ENCODE peak calls at places on chromosomes 4 and X, in six cellular contexts. K is transverse colon, H is A673, V is neural crest cell, D is lung, A is GM10248. R is an unnamed sample.

GRCh38 chr4:102477657-102478056 is 23.5 kb upstream of the NFKB1 start:
- DNase-seq in K (no peak), H (no peak), V (no peak), D (no peak), A (no peak), R (no peak)

GRCh38 chrX:50403903-50404302 is 66.7 kb downstream of the DGKK start:
- DNase-seq in K (no peak), H (no peak), V (no peak), D (no peak), A (no peak), R (no peak)

GRCh38 chrX:71992711-71993110 is 82.1 kb downstream of the NHSL2 start:
- DNase-seq in K (no peak), H (no peak), V (no peak), D (peak; percentile 27), A (no peak), R (no peak)

GRCh38 chrX:10615931-10616780 is 4.2 kb downstream of the MID1 start:
- DNase-seq in K (peak; percentile 46), H (peak; percentile 58), V (no peak), D (no peak), A (peak; percentile 41), R (no peak)

GRCh38 chr4:54473077-54473545 is 184.6 kb upstream of the KIT start:
- DNase-seq in K (no peak), H (no peak), V (no peak), D (no peak), A (no peak), R (no peak)

GRCh38 chr4:2127609-2128300 is 68.6 kb downstream of the NAT8L start:
- DNase-seq in K (no peak), H (no peak), V (no peak), D (no peak), A (no peak), R (no peak)

GRCh38 chr4:54585321-54586000 is 72.3 kb upstream of the KIT start:
- DNase-seq in K (no peak), H (no peak), V (no peak), D (no peak), A (no peak), R (no peak)

GRCh38 chr4:90174622-90175023 is 47.4 kb downstream of the CCSER1 start:
- DNase-seq in K (no peak), H (no peak), V (no peak), D (no peak), A (no peak), R (no peak)

GRCh38 chr4:152348670-152349069 is 187.2 kb downstream of the FBXW7 start:
- DNase-seq in K (no peak), H (peak; percentile 67), V (no peak), D (no peak), A (no peak), R (no peak)

GRCh38 chr4:5156677-5157076 is 105.4 kb downstream of the STK32B start:
- DNase-seq in K (no peak), H (no peak), V (no peak), D (no peak), A (no peak), R (no peak)

GRCh38 chrX:4764888-4765287 is 1051.4 kb upstream of the PRKX start:
- DNase-seq in K (no peak), H (peak; percentile 42), V (no peak), D (no peak), A (no peak), R (no peak)

GRCh38 chrX:5916945-5917344 is 311.7 kb downstream of the NLGN4X start:
- DNase-seq in K (no peak), H (peak; percentile 29), V (no peak), D (no peak), A (no peak), R (no peak)

GRCh38 chr4:75036046-75036445 is 103.1 kb downstream of the PARM1 start:
- DNase-seq in K (no peak), H (no peak), V (no peak), D (no peak), A (no peak), R (no peak)

GRCh38 chr4:88503344-88503743 is 20.2 kb downstream of the PYURF start:
- DNase-seq in K (no peak), H (no peak), V (no peak), D (no peak), A (no peak), R (no peak)

GRCh38 chr4:22129454-22130075 is 181.0 kb upstream of the KCNIP4 start:
- DNase-seq in K (peak; percentile 22), H (peak; percentile 37), V (peak; percentile 45), D (no peak), A (no peak), R (no peak)

GRCh38 chrX:36407886-36408285 is 488.4 kb downstream of the CFAP47 start:
- DNase-seq in K (no peak), H (no peak), V (no peak), D (no peak), A (no peak), R (no peak)

GRCh38 chr4:38728651-38729141 is 54.1 kb downstream of the TLR10 start:
- DNase-seq in K (peak; percentile 85), H (no peak), V (no peak), D (peak; percentile 64), A (no peak), R (no peak)

GRCh38 chr4:6571608-6572007 is 3.4 kb upstream of the MAN2B2 start:
- DNase-seq in K (no peak), H (no peak), V (no peak), D (no peak), A (no peak), R (no peak)

GRCh38 chr4:154683956-154684681 is 59.7 kb upstream of the LRAT start:
- DNase-seq in K (no peak), H (no peak), V (no peak), D (no peak), A (no peak), R (no peak)
- TF ChIP-seq CTCF in K (no peak), H (no peak), V (no peak), D (no peak), A (no peak), R (no peak)

GRCh38 chr4:173284463-173284862 is 49.7 kb downstream of the HMGB2 start:
- DNase-seq in K (no peak), H (no peak), V (no peak), D (no peak), A (no peak), R (no peak)

GRCh38 chr4:173277340-173277739 is 56.8 kb downstream of the HMGB2 start:
- DNase-seq in K (no peak), H (no peak), V (no peak), D (no peak), A (no peak), R (no peak)

GRCh38 chr4:173275150-173275549 is 59.0 kb downstream of the HMGB2 start:
- DNase-seq in K (no peak), H (no peak), V (no peak), D (no peak), A (no peak), R (no peak)

GRCh38 chr4:173281420-173282333 is 52.5 kb downstream of the HMGB2 start:
- DNase-seq in K (no peak), H (no peak), V (no peak), D (no peak), A (no peak), R (no peak)

DNA sequence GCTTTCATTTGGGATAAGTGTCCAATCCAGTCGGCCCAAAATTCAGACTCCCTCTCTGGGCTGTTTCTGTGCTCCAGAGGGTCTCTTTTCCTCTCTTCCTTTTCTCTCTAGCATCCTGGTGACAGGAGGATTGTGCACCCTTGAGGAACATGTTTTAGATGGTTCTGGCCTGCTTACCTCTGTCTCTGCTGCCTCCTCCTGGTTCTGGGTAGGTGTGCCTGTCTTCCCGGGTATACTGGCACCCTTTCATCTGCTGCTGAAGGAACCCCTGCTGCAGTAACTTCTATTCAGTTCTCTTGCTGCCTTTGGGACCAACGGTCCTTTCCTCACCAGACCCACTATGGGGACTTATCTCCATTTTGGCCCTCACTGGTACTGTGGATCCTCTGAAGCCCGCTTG is 53.2 kb downstream of the HMGB2 start:
- DNase-seq in K (no peak), H (no peak), V (no peak), D (no peak), A (no peak), R (no peak)
- TF ChIP-seq CTCF in K (no peak), H (peak; percentile 31), V (no peak), D (no peak), A (no peak), R (no peak)

GRCh38 chr4:105455182-105455581 is 18.7 kb downstream of the PPA2 start:
- DNase-seq in K (no peak), H (no peak), V (no peak), D (no peak), A (no peak), R (no peak)

GRCh38 chr4:105457997-105458396 is 15.9 kb downstream of the PPA2 start:
- DNase-seq in K (no peak), H (no peak), V (no peak), D (no peak), A (no peak), R (no peak)

GRCh38 chr4:105451346-105451745 is 22.5 kb downstream of the PPA2 start:
- DNase-seq in K (no peak), H (no peak), V (no peak), D (no peak), A (no peak), R (no peak)

GRCh38 chr4:105455998-105456397 is 17.9 kb downstream of the PPA2 start:
- DNase-seq in K (no peak), H (no peak), V (no peak), D (no peak), A (no peak), R (no peak)

GRCh38 chr4:105453550-105454201 is 20.2 kb downstream of the PPA2 start:
- DNase-seq in K (no peak), H (no peak), V (no peak), D (no peak), A (peak; percentile 49), R (no peak)
- TF ChIP-seq CTCF in K (no peak), H (peak; percentile 13), V (no peak), D (no peak), A (no peak), R (peak; percentile 32)

DNA sequence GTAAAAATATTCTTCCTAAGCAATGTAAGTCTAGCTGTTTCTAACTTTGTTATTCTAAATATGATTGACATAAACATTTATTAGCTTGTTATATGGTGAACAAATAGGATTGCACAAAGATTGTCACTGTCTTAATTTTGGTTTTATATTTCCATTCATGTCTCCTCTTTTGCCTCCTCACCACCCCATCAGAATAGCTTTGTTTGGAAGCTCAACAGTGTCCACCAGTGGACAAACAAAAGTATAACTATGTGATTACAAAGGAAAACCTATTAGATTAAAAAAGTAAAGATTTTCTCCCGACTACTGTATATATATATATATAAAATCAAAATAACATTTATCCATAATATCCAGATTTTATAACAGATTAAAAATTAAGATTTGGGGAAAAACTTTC is 468.2 kb downstream of the ZIC3 start:
- DNase-seq in K (no peak), H (peak; percentile 17), V (no peak), D (no peak), A (no peak), R (no peak)
- TF ChIP-seq CTCF in K (no peak), H (peak; percentile 41), V (peak; percentile 41), D (no peak), A (no peak), R (peak; percentile 13)